ENCODE peak calls at places on chromosome 17, in nine cellular contexts. F is right cardiac atrium, X is pancreas, D is A549, J is psoas muscle, I is tibial nerve, S is A673, G is SK-N-SH, R is stomach. Q is an unnamed sample.

GRCh38 chr17:73820686-73821448 is 176.6 kb upstream of the SDK2 start:
- DNase-seq in G (peak; percentile 85), X (no peak), D (no peak), F (no peak), J (no peak), R (peak; percentile 33), S (peak; percentile 91), I (no peak), Q (no peak)

GRCh38 chr17:2892305-2892971 is 96.2 kb downstream of the RAP1GAP2 start:
- DNase-seq in X (peak; percentile 76), G (peak; percentile 24), I (no peak), F (no peak), D (peak; percentile 97), S (no peak), J (no peak), R (peak; percentile 74), Q (no peak)

GRCh38 chr17:63494300-63494928 is 17.6 kb downstream of the ACE start:
- DNase-seq in X (no peak), R (no peak), D (no peak), J (no peak), S (no peak), F (no peak), I (no peak), G (no peak), Q (no peak)

GRCh38 chr17:80416940-80417293 is 1.9 kb downstream of the ENDOV start:
- DNase-seq in F (no peak), G (no peak), R (no peak), X (no peak), J (no peak), D (no peak), S (no peak), I (no peak), Q (no peak)

GRCh38 chr17:69430488-69430887 is 16.0 kb downstream of the MAP2K6 start:
- DNase-seq in X (no peak), F (no peak), J (no peak), G (no peak), R (no peak), S (no peak), I (no peak), D (no peak), Q (no peak)

GRCh38 chr17:82168568-82168967 is 44.1 kb downstream of the CCDC57 start:
- DNase-seq in F (no peak), G (no peak), I (no peak), R (no peak), X (no peak), D (no peak), S (no peak), J (no peak), Q (no peak)

GRCh38 chr17:37092041-37092440 is 143.3 kb downstream of the AATF start:
- DNase-seq in J (no peak), X (no peak), D (no peak), F (no peak), R (no peak), S (no peak), G (no peak), I (no peak), Q (no peak)

GRCh38 chr17:64531955-64532371 is 25.2 kb downstream of the CEP95 start:
- DNase-seq in G (no peak), J (no peak), X (no peak), F (no peak), S (no peak), D (no peak), R (no peak), I (no peak), Q (no peak)

GRCh38 chr17:49414271-49414621 is 436 bp downstream of the PHB1 start:
- DNase-seq in J (no peak), D (peak; percentile 46), F (no peak), X (no peak), R (no peak), G (no peak), S (no peak), I (no peak), Q (no peak)

DNA sequence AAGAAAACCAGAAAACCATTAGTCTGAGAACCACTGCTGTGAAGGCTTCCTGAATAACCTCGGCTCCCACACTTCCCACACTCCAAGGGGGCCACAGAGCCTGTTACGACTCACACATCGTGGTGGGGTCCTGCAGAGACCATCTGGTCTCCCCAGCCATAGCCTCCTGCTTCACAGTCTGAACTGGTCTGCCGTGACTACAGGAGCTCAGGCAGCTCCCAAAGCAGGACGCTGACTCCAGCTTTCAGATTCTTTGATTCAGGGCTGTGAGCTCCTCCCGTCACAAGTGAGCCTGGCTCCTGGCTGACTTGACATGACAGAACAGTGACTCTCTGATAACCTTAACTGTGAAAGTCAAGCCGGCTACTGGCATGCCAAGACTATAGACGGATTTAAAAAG is 37.8 kb downstream of the CYB5D2 start:
- DNase-seq in G (no peak), R (no peak), X (no peak), I (no peak), J (no peak), D (no peak), S (peak; percentile 68), F (no peak), Q (no peak)
- H3K4me3 ChIP-seq in G (no peak overlapping the region), R (no peak overlapping the region), X (no peak overlapping the region), I (no peak overlapping the region), J (no peak overlapping the region), D (no peak overlapping the region), S (no peak overlapping the region), F (no peak overlapping the region), Q (no peak overlapping the region)

GRCh38 chr17:59775786-59776350 is 68.4 kb downstream of the VMP1 start:
- DNase-seq in R (no peak), I (no peak), S (no peak), X (no peak), D (no peak), J (no peak), G (no peak), F (no peak), Q (no peak)

GRCh38 chr17:59779521-59779920 is 72.1 kb downstream of the VMP1 start:
- DNase-seq in I (no peak), G (no peak), X (no peak), F (no peak), R (no peak), J (no peak), D (no peak), S (no peak), Q (no peak)

GRCh38 chr17:59776577-59776976 is 69.1 kb downstream of the VMP1 start:
- DNase-seq in X (no peak), R (no peak), F (no peak), D (no peak), J (no peak), S (no peak), G (no peak), I (no peak), Q (no peak)

GRCh38 chr17:59778996-59779395 is 71.5 kb downstream of the VMP1 start:
- DNase-seq in X (no peak), J (no peak), G (no peak), S (no peak), D (no peak), I (no peak), R (no peak), F (no peak), Q (no peak)

GRCh38 chr17:59777033-59777432 is 69.6 kb downstream of the VMP1 start:
- DNase-seq in S (no peak), I (no peak), F (no peak), J (no peak), D (no peak), R (no peak), X (no peak), G (no peak), Q (no peak)
- H3K4me1 ChIP-seq in S (no peaks in the 10 kb centered on the region), I (no peaks in the 10 kb centered on the region), F (no peaks in the 10 kb centered on the region), J (no peaks in the 10 kb centered on the region), D (peaks cover 48% of the 10 kb centered on the region), R (no peaks in the 10 kb centered on the region), X (no peaks in the 10 kb centered on the region), G (peaks cover 10% of the 10 kb centered on the region), Q (peaks cover 16% of the 10 kb centered on the region)

GRCh38 chr17:33753452-33753851 is 460.4 kb upstream of the ASIC2 start:
- DNase-seq in S (no peak), D (no peak), F (no peak), R (no peak), X (no peak), G (no peak), I (no peak), J (no peak), Q (no peak)

GRCh38 chr17:33756021-33756420 is 462.9 kb upstream of the ASIC2 start:
- DNase-seq in G (no peak), D (no peak), X (no peak), I (no peak), R (no peak), J (no peak), S (no peak), F (no peak), Q (no peak)

GRCh38 chr17:33751702-33752065 is 458.6 kb upstream of the ASIC2 start:
- DNase-seq in X (no peak), J (no peak), R (no peak), G (no peak), F (no peak), D (no peak), I (no peak), S (no peak), Q (no peak)

GRCh38 chr17:33749171-33749570 is 456.1 kb upstream of the ASIC2 start:
- DNase-seq in R (no peak), J (no peak), S (no peak), F (no peak), G (no peak), D (no peak), I (no peak), X (no peak), Q (no peak)

DNA sequence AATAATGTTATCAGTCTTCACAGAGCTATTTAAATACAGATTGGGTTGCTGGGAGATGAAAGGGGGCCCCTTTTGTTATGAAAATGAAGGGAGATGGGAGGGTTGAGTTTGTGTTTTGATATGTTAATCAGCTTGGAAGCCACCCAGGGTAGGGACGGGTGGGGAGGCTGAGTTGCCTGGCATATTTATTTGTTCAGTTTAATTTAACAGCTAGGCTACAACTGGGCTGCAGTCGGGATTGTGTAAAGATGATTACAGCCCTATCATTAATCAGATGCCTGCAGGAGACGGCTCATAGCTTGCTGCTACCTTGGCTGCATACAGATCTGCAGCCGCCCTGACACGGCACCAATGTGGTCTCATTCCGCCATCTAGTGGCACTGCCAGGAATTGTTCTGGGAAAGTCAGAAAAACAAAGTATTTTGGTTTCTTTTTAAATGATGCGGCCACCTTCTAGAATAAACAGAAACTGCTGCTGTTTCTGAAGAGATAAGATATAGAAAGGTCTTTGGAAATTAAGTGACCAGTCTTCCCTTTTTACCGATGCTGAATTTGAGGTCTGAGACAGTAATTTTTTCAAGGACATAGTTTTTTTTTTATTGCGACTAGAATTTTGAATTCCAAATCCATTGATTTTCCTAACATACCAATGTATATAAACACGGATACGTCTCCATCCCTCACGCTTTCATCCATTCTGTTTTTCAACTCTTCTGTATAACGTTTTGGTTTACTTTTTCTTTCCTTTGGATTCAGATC is 458.0 kb upstream of the ASIC2 start:
- DNase-seq in J (peak; percentile 26), G (peak; percentile 74), X (peak; percentile 55), F (peak; percentile 40), I (peak; percentile 85), D (peak; percentile 32), R (peak; percentile 70), S (peak; percentile 55), Q (peak; percentile 54)
- H3K4me3 ChIP-seq in J (no peak overlapping the region), G (peak overlapping the region; percentile 26), X (no peak overlapping the region), F (peak overlapping the region; percentile 25), I (no peak overlapping the region), D (peak overlapping the region; percentile 8), R (peak overlapping the region; percentile 9), S (no peak overlapping the region), Q (no peak overlapping the region)

GRCh38 chr17:44113382-44113781 is 10.1 kb downstream of the HDAC5 start:
- DNase-seq in J (no peak), F (no peak), R (no peak), X (no peak), D (no peak), G (no peak), I (no peak), S (no peak), Q (no peak)
- H3K4me1 ChIP-seq in J (peaks cover 88% of the 10 kb centered on the region), F (peaks cover 39% of the 10 kb centered on the region), R (peaks cover 87% of the 10 kb centered on the region), X (peaks cover 27% of the 10 kb centered on the region), D (peaks cover 45% of the 10 kb centered on the region), G (peaks cover 27% of the 10 kb centered on the region), I (peaks cover 48% of the 10 kb centered on the region), S (peaks cover 30% of the 10 kb centered on the region), Q (peaks cover 31% of the 10 kb centered on the region)